ENCODE peak calls at places on chromosome 1, in nine cellular contexts. One of them, this sample, is unnamed.

GRCh38 chr1:183914891-183915290 is 110.0 kb downstream of the RGL1 start:
- DNase-seq in sciatic nerve: no peak
- DNase-seq in T-helper 2 cell: no peak
- DNase-seq in Jurkat, Clone E6-1: no peak
- DNase-seq in anterior cingulate cortex: no peak
- DNase-seq in A172: no peak
- DNase-seq in Calu3: no peak
- DNase-seq in osteocyte: no peak
- DNase-seq in Right ventricle myocardium superior: no peak
- DNase-seq in this sample: no peak

GRCh38 chr1:11374079-11374747 is 101.2 kb downstream of the UBIAD1 start:
- DNase-seq in sciatic nerve: no peak
- DNase-seq in osteocyte: no peak
- DNase-seq in T-helper 2 cell: no peak
- DNase-seq in A172: no peak
- DNase-seq in anterior cingulate cortex: no peak
- DNase-seq in Jurkat, Clone E6-1: peak
- DNase-seq in Right ventricle myocardium superior: no peak
- DNase-seq in Calu3: no peak
- DNase-seq in this sample: no peak

GRCh38 chr1:248828845-248829244 is 3.1 kb upstream of the SH3BP5L start:
- DNase-seq in Calu3: no peak
- DNase-seq in Right ventricle myocardium superior: no peak
- DNase-seq in anterior cingulate cortex: no peak
- DNase-seq in osteocyte: no peak
- DNase-seq in Jurkat, Clone E6-1: no peak
- DNase-seq in sciatic nerve: no peak
- DNase-seq in T-helper 2 cell: no peak
- DNase-seq in A172: peak
- DNase-seq in this sample: peak

GRCh38 chr1:116432655-116433282 is 59.7 kb downstream of the ATP1A1 start:
- DNase-seq in T-helper 2 cell: no peak
- DNase-seq in sciatic nerve: no peak
- DNase-seq in osteocyte: no peak
- DNase-seq in Calu3: no peak
- DNase-seq in Jurkat, Clone E6-1: no peak
- DNase-seq in anterior cingulate cortex: no peak
- DNase-seq in Right ventricle myocardium superior: no peak
- DNase-seq in A172: no peak
- DNase-seq in this sample: no peak

GRCh38 chr1:150683914-150684313 is 13.0 kb downstream of the GOLPH3L start:
- DNase-seq in Calu3: no peak
- DNase-seq in Jurkat, Clone E6-1: no peak
- DNase-seq in anterior cingulate cortex: no peak
- DNase-seq in A172: no peak
- DNase-seq in Right ventricle myocardium superior: no peak
- DNase-seq in T-helper 2 cell: no peak
- DNase-seq in sciatic nerve: no peak
- DNase-seq in osteocyte: no peak
- DNase-seq in this sample: no peak

GRCh38 chr1:227390525-227390924 is 72.2 kb upstream of the CDC42BPA start:
- DNase-seq in A172: no peak
- DNase-seq in anterior cingulate cortex: no peak
- DNase-seq in sciatic nerve: no peak
- DNase-seq in T-helper 2 cell: no peak
- DNase-seq in Right ventricle myocardium superior: no peak
- DNase-seq in osteocyte: no peak
- DNase-seq in Jurkat, Clone E6-1: no peak
- DNase-seq in Calu3: no peak
- DNase-seq in this sample: no peak

GRCh38 chr1:179300112-179300511 is 6.5 kb downstream of the SOAT1 start:
- DNase-seq in osteocyte: no peak
- DNase-seq in anterior cingulate cortex: no peak
- DNase-seq in Calu3: no peak
- DNase-seq in Jurkat, Clone E6-1: no peak
- DNase-seq in Right ventricle myocardium superior: no peak
- DNase-seq in T-helper 2 cell: no peak
- DNase-seq in A172: no peak
- DNase-seq in sciatic nerve: no peak
- DNase-seq in this sample: no peak

GRCh38 chr1:53343831-53344668 is 16.2 kb upstream of the LRP8 start:
- DNase-seq in Calu3: no peak
- DNase-seq in sciatic nerve: peak
- DNase-seq in osteocyte: peak
- DNase-seq in Right ventricle myocardium superior: no peak
- DNase-seq in Jurkat, Clone E6-1: no peak
- DNase-seq in A172: no peak
- DNase-seq in T-helper 2 cell: no peak
- DNase-seq in anterior cingulate cortex: no peak
- DNase-seq in this sample: no peak

GRCh38 chr1:31580891-31581603 is 4.7 kb downstream of the TINAGL1 start:
- DNase-seq in T-helper 2 cell: no peak
- DNase-seq in A172: no peak
- DNase-seq in Calu3: no peak
- DNase-seq in sciatic nerve: no peak
- DNase-seq in anterior cingulate cortex: no peak
- DNase-seq in Jurkat, Clone E6-1: no peak
- DNase-seq in Right ventricle myocardium superior: no peak
- DNase-seq in osteocyte: peak
- DNase-seq in this sample: no peak

GRCh38 chr1:67685558-67686271 is 714 bp downstream of the GADD45A start:
- DNase-seq in A172: no peak
- DNase-seq in Right ventricle myocardium superior: peak
- DNase-seq in Jurkat, Clone E6-1: no peak
- DNase-seq in T-helper 2 cell: peak
- DNase-seq in osteocyte: peak
- DNase-seq in Calu3: peak
- DNase-seq in anterior cingulate cortex: no peak
- DNase-seq in sciatic nerve: peak
- DNase-seq in this sample: peak

GRCh38 chr1:219412772-219413171 is 200.1 kb downstream of the ZC3H11B start:
- DNase-seq in Calu3: no peak
- DNase-seq in sciatic nerve: no peak
- DNase-seq in Right ventricle myocardium superior: no peak
- DNase-seq in Jurkat, Clone E6-1: no peak
- DNase-seq in anterior cingulate cortex: no peak
- DNase-seq in osteocyte: no peak
- DNase-seq in T-helper 2 cell: no peak
- DNase-seq in A172: no peak
- DNase-seq in this sample: no peak

GRCh38 chr1:13651279-13651678 is 48.7 kb upstream of the PRDM2 start:
- DNase-seq in Jurkat, Clone E6-1: no peak
- DNase-seq in sciatic nerve: no peak
- DNase-seq in Calu3: no peak
- DNase-seq in anterior cingulate cortex: no peak
- DNase-seq in T-helper 2 cell: no peak
- DNase-seq in osteocyte: no peak
- DNase-seq in Right ventricle myocardium superior: no peak
- DNase-seq in A172: no peak
- DNase-seq in this sample: no peak

GRCh38 chr1:187229496-187229895 is 400.7 kb downstream of the PLA2G4A start:
- DNase-seq in sciatic nerve: no peak
- DNase-seq in A172: no peak
- DNase-seq in anterior cingulate cortex: no peak
- DNase-seq in T-helper 2 cell: no peak
- DNase-seq in osteocyte: no peak
- DNase-seq in Calu3: no peak
- DNase-seq in Jurkat, Clone E6-1: no peak
- DNase-seq in Right ventricle myocardium superior: no peak
- DNase-seq in this sample: no peak